ENCODE peak calls at places on chromosome 5, in seven cellular contexts. Q is A549, V is HCT116, M is GM12878, D is K562, R is H1, N is HepG2. P is an unnamed sample.

GRCh38 chr5:159762921-159763320 is 153.4 kb upstream of the ADRA1B start:
- DNase-seq in Q (no peak), V (no peak), M (no peak), D (no peak), R (no peak), N (no peak), P (no peak)

GRCh38 chr5:134567651-134568338 is 42.3 kb downstream of the JADE2 start:
- DNase-seq in Q (no peak), V (no peak), M (no peak), D (no peak), R (no peak), N (no peak), P (peak)

GRCh38 chr5:167916706-167917105 is 374.7 kb upstream of the WWC1 start:
- DNase-seq in Q (no peak), V (no peak), M (no peak), D (no peak), R (no peak), N (no peak), P (peak)

GRCh38 chr5:68378204-68378830 is 162.8 kb downstream of the PIK3R1 start:
- DNase-seq in Q (no peak), V (no peak), M (peak), D (no peak), R (no peak), N (no peak), P (no peak)

GRCh38 chr5:54524704-54525103 is 7.1 kb downstream of the SNX18 start:
- DNase-seq in Q (no peak), V (no peak), M (no peak), D (no peak), R (no peak), N (no peak), P (no peak)

GRCh38 chr5:41695920-41696582 is 174.2 kb downstream of the OXCT1 start:
- DNase-seq in Q (no peak), V (no peak), M (no peak), D (no peak), R (no peak), N (no peak), P (no peak)

GRCh38 chr5:178240341-178240741 is 7.7 kb upstream of the PHYKPL start:
- DNase-seq in Q (no peak), V (no peak), M (no peak), D (no peak), R (no peak), N (no peak), P (no peak)

GRCh38 chr5:67010684-67011409 is 185.8 kb downstream of the CD180 start:
- DNase-seq in Q (no peak), V (no peak), M (no peak), D (no peak), R (no peak), N (no peak), P (peak)

GRCh38 chr5:68114641-68115040 is 100.9 kb upstream of the PIK3R1 start:
- DNase-seq in Q (no peak), V (no peak), M (no peak), D (no peak), R (no peak), N (no peak), P (peak)

GRCh38 chr5:171838066-171838465 is 52.4 kb downstream of the SMIM23 start:
- DNase-seq in Q (no peak), V (no peak), M (no peak), D (no peak), R (no peak), N (no peak), P (no peak)

GRCh38 chr5:167263185-167263584 is 1028.3 kb upstream of the WWC1 start:
- DNase-seq in Q (no peak), V (no peak), M (no peak), D (no peak), R (no peak), N (no peak), P (no peak)

DNA sequence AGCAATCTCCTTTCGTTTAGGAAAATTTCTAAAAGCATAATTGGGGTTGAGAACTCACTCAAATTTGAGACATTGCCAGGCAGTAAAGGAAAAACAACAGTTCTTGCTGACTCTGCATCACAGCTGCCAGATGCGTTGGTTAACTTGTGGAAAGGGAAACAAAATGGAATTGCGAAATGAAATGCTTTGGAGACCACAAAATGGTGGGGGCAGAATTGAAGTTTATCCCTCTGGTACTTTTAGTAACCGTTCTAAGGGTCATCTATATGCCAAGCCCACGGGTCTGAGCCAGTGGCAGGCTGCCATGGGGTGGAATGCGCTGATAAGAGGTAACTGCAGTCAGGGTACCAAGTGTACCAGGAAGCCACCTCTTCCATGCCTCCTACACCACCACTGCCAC is 28.6 kb upstream of the SELENOP start:
- DNase-seq in Q (no peak), V (no peak), M (no peak), D (no peak), R (no peak), N (peak), P (peak)
- TF ChIP-seq CEBPB in Q (no peak), V (no peak), M (no peak), D (peak), R (no peak), N (peak), P (peak)

GRCh38 chr5:52989025-52989780 is at the start of gene ITGA2:
- DNase-seq in Q (peak), V (peak), M (no peak), D (peak), R (no peak), N (peak), P (peak)

GRCh38 chr5:52989781-52990530 is 804 bp downstream of the ITGA2 start:
- DNase-seq in Q (peak), V (peak), M (no peak), D (no peak), R (no peak), N (no peak), P (peak)

GRCh38 chr5:52985306-52985705 is 3.8 kb upstream of the ITGA2 start:
- DNase-seq in Q (no peak), V (no peak), M (no peak), D (no peak), R (no peak), N (no peak), P (peak)

GRCh38 chr5:52988335-52989024 is 672 bp upstream of the ITGA2 start:
- DNase-seq in Q (peak), V (peak), M (no peak), D (no peak), R (no peak), N (no peak), P (no peak)

DNA sequence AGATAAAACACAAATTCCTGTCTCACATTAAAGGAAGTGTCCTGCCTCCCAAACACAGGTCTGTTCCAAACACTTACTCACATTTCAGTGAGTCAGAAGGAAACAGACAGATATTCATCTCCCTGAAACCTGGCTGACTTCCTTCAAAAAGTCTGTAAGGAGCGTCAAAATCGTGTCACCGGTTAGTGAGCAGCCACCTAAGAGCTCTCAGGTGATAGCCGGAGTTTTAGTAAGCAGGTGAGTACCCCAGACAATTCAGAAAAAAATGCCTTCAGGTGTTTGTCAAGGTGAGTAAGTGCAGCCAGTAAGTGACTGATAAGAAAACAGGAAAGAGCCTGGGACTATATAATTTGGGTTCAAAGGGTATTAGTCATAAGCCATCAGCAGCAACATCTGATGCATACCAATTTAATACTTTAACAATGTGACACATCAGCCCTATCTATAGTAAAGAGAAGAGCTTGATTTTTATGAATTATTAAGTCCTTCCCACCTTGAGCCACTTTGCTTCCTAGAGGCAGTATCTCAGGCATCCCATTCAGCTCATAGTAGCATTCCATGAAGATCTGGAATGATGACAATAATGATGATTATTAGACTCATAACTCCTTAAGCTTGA is 1.3 kb upstream of the ITGA2 start:
- DNase-seq in Q (peak), V (peak), M (no peak), D (no peak), R (no peak), N (peak), P (peak)
- TF ChIP-seq CEBPB in Q (no peak), V (peak), M (no peak), D (no peak), R (no peak), N (no peak), P (no peak)

GRCh38 chr5:14722923-14723322 is 58.4 kb downstream of the OTULIN start:
- DNase-seq in Q (no peak), V (no peak), M (no peak), D (no peak), R (no peak), N (no peak), P (no peak)

GRCh38 chr5:14720236-14720923 is 55.9 kb downstream of the OTULIN start:
- DNase-seq in Q (no peak), V (no peak), M (no peak), D (no peak), R (no peak), N (no peak), P (peak)

GRCh38 chr5:14724633-14725032 is 60.1 kb downstream of the OTULIN start:
- DNase-seq in Q (no peak), V (no peak), M (no peak), D (no peak), R (no peak), N (no peak), P (no peak)

GRCh38 chr5:14723648-14724231 is 59.2 kb downstream of the OTULIN start:
- DNase-seq in Q (no peak), V (no peak), M (no peak), D (no peak), R (no peak), N (no peak), P (no peak)

GRCh38 chr5:14721990-14722656 is 57.6 kb downstream of the OTULIN start:
- DNase-seq in Q (no peak), V (no peak), M (no peak), D (no peak), R (no peak), N (peak), P (peak)
- TF ChIP-seq CEBPB in Q (no peak), V (no peak), M (no peak), D (no peak), R (no peak), N (no peak), P (no peak)

GRCh38 chr5:1950708-1951103 is 68.0 kb upstream of the IRX4 start:
- DNase-seq in Q (no peak), V (no peak), M (no peak), D (no peak), R (no peak), N (no peak), P (no peak)

GRCh38 chr5:1950096-1950707 is 67.5 kb upstream of the IRX4 start:
- DNase-seq in Q (no peak), V (no peak), M (no peak), D (no peak), R (no peak), N (no peak), P (no peak)

GRCh38 chr5:1952021-1952420 is 69.3 kb upstream of the IRX4 start:
- DNase-seq in Q (no peak), V (no peak), M (no peak), D (no peak), R (no peak), N (no peak), P (no peak)

GRCh38 chr5:1952456-1953099 is 69.9 kb upstream of the IRX4 start:
- DNase-seq in Q (no peak), V (no peak), M (no peak), D (no peak), R (no peak), N (no peak), P (no peak)

DNA sequence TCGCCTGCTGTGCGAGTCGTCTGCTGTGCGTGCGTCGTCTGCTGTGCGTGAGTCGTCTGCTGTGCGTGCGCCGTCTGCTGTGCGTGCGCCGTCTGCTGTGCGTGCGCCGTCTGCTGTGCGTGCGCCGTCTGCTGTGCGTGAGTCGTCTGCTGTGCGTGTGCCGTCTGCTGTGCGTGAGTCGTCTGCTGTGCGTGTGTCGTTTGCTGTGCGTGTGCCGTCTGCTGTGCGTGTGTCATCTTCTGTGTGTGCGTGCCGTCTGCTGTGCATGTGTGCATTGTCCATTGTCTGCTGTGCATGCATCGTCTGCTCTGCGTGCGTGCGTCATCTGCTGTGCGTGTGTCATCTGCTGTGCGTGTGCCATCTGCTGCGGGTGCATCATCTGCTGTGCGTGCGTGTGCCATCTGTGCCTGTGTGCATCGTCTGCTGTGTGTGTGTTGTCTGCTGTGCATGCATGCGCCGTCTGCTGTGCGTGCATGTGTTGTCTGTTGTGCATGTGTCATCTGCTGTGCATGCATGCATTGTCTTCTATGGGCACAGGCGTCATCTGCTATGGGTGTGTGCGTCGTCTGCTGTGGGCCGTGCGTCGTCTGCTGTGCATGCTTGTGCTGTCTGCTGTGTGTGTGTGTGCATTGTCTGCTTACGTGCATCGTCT is 68.6 kb upstream of the IRX4 start:
- DNase-seq in Q (no peak), V (no peak), M (no peak), D (no peak), R (no peak), N (no peak), P (no peak)
- TF ChIP-seq CEBPB in Q (no peak), V (no peak), M (no peak), D (no peak), R (no peak), N (no peak), P (no peak)

GRCh38 chr5:163889369-163889768 is 383.9 kb downstream of the MAT2B start:
- DNase-seq in Q (no peak), V (no peak), M (no peak), D (no peak), R (no peak), N (no peak), P (peak)

GRCh38 chr5:163890211-163890610 is 384.8 kb downstream of the MAT2B start:
- DNase-seq in Q (no peak), V (no peak), M (no peak), D (no peak), R (no peak), N (no peak), P (peak)

GRCh38 chr5:163893301-163893700 is 387.9 kb downstream of the MAT2B start:
- DNase-seq in Q (no peak), V (no peak), M (no peak), D (no peak), R (no peak), N (no peak), P (peak)

DNA sequence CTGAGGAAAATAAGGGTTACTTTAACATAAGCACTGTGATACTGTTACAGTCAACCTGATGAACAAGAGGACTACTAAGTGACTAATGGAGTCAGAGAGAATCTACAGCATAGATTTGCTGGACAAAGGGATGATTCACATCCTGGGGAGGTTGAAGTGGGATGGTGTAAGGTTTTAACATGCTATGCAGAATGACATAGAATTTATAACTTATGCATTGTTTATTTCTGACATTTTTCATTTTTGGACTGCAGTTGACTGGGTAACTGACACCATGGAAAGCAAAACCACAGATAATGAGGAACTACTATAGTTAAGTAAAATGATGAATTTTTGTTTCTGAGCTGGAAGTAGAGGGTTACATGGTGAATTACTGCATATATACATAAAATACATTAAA is 389.2 kb downstream of the MAT2B start:
- DNase-seq in Q (no peak), V (no peak), M (no peak), D (no peak), R (no peak), N (no peak), P (peak)
- TF ChIP-seq CEBPB in Q (no peak), V (no peak), M (no peak), D (no peak), R (no peak), N (no peak), P (peak)

DNA sequence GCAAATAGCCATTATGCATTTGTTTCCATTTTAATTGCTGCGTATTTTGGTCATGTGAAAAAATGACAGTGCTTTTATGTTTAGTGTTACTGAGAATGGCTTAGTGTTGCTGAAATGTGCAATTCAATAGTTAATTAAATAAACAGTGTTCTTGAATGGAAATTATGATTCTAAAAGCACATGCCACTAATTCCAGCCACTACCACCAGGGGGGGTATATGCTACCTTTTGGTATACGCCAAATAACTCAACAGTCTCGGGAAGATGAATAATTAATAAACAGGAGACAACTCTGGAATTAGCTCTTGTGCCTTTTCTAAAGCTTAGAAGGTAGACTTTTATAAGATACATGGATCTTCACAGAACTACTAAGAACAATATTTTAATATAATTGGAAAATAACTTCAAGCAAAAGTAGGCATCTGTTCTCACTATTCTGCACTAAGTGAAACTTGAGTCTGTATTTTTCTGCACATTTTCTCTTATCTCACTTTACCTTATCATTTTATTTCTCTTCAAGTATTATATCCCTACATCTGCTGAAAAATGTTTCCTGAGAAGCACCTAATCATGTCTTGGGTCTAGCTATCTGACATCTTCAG is 83.5 kb upstream of the MINAR2 start:
- DNase-seq in Q (peak), V (peak), M (no peak), D (peak), R (no peak), N (peak), P (peak)
- TF ChIP-seq CEBPB in Q (no peak), V (no peak), M (no peak), D (no peak), R (no peak), N (no peak), P (no peak)

GRCh38 chr5:96207420-96207819 is 225.6 kb downstream of the PCSK1 start:
- DNase-seq in Q (no peak), V (no peak), M (no peak), D (no peak), R (no peak), N (no peak), P (no peak)

GRCh38 chr5:96214442-96215197 is 218.4 kb downstream of the PCSK1 start:
- DNase-seq in Q (no peak), V (no peak), M (no peak), D (no peak), R (no peak), N (peak), P (peak)

DNA sequence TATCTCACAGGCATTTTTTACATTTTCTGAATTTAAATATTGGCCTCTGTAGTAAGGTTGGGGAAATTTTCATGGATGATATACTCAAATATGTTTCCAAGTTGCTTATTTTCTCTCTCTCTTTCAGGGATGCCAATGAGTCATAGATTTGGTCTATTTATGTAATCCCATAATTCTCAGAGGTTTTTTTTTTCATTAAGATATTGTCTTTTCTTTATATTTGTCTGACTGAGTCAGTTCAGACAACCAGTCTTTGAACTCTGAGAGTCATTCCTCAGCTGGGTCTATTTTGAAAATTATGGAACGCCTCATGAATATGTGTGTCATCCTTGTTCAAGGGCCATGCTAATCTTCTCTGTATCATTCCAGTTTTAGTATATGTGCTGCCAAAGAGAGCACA is 223.2 kb downstream of the PCSK1 start:
- DNase-seq in Q (no peak), V (no peak), M (no peak), D (no peak), R (no peak), N (no peak), P (peak)
- TF ChIP-seq CEBPB in Q (no peak), V (no peak), M (no peak), D (no peak), R (no peak), N (no peak), P (no peak)

GRCh38 chr5:127919818-127920217 is 163.7 kb upstream of the SLC12A2 start:
- DNase-seq in Q (no peak), V (no peak), M (no peak), D (no peak), R (no peak), N (no peak), P (no peak)
- TF ChIP-seq CEBPB in Q (no peak), V (no peak), M (no peak), D (no peak), R (no peak), N (no peak), P (no peak)

DNA sequence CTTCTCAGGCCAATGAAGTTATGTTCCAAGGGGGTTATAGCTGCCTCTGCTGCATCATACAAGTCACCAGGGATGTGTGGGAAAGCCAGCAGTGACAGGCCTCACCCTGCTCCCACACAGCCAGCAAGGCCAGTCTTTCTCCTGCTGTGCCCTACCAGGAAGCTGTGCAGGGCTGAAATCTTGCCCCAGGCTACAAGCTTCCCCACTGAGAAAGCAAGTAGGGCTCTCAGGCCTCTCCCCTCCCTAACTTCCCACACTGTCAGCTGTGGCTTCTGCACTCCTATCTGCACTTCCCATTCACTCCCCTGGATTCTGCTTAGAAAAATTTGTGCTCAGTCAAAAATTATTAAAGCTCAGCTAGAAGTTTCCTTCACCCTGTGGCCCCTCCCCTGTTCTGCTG is 611.2 kb upstream of the ZNF608 start:
- DNase-seq in Q (no peak), V (no peak), M (no peak), D (no peak), R (no peak), N (no peak), P (no peak)
- TF ChIP-seq CEBPB in Q (no peak), V (no peak), M (no peak), D (no peak), R (no peak), N (no peak), P (no peak)